ENCODE peak calls at places on chromosomes 6 and 20, in eight cellular contexts. G, V, Q, Z, T, W, D and R are unnamed samples.

GRCh38 chr20:3250091-3250504 is 11.1 kb upstream of the SLC4A11 start:
- DNase-seq in G (no peak), V (no peak), Q (no peak), Z (peak), T (peak), W (no peak), D (no peak), R (peak)

GRCh38 chr6:129353067-129353466 is 356.9 kb downstream of the ARHGAP18 start:
- DNase-seq in G (no peak), V (no peak), Q (no peak), Z (no peak), T (no peak), W (no peak), D (no peak), R (peak)

GRCh38 chr6:6730831-6731230 is 142.3 kb downstream of the LY86 start:
- DNase-seq in G (no peak), V (peak), Q (peak), Z (peak), T (peak), W (no peak), D (no peak), R (peak)

GRCh38 chr20:57570145-57570850 is 9.4 kb downstream of the PCK1 start:
- DNase-seq in G (no peak), V (no peak), Q (no peak), Z (no peak), T (no peak), W (no peak), D (no peak), R (no peak)

GRCh38 chr6:99712560-99712959 is 105.9 kb downstream of the PRDM13 start:
- DNase-seq in G (no peak), V (no peak), Q (no peak), Z (no peak), T (no peak), W (no peak), D (no peak), R (no peak)

GRCh38 chr6:135675862-135676261 is 175.6 kb upstream of the PDE7B start:
- DNase-seq in G (no peak), V (no peak), Q (peak), Z (peak), T (peak), W (peak), D (no peak), R (peak)

GRCh38 chr6:67121115-67121514 is 1414.1 kb upstream of the EYS start:
- DNase-seq in G (no peak), V (no peak), Q (no peak), Z (no peak), T (no peak), W (no peak), D (no peak), R (no peak)

GRCh38 chr6:21022343-21023107 is 488.3 kb downstream of the CDKAL1 start:
- DNase-seq in G (no peak), V (no peak), Q (no peak), Z (no peak), T (peak), W (no peak), D (no peak), R (peak)

GRCh38 chr20:4415281-4415680 is 306.4 kb upstream of the PRND start:
- DNase-seq in G (no peak), V (no peak), Q (no peak), Z (no peak), T (no peak), W (no peak), D (no peak), R (no peak)

GRCh38 chr20:24815931-24816330 is 133.1 kb upstream of the CST7 start:
- DNase-seq in G (no peak), V (no peak), Q (no peak), Z (no peak), T (no peak), W (no peak), D (no peak), R (no peak)

GRCh38 chr20:326645-327031 is 1.3 kb downstream of the SOX12 start:
- DNase-seq in G (no peak), V (peak), Q (no peak), Z (peak), T (peak), W (peak), D (no peak), R (peak)

GRCh38 chr6:40205004-40205403 is 270.7 kb upstream of the MOCS1 start:
- DNase-seq in G (no peak), V (no peak), Q (no peak), Z (no peak), T (no peak), W (no peak), D (no peak), R (no peak)

GRCh38 chr6:40789143-40789764 is 202.1 kb upstream of the LRFN2 start:
- DNase-seq in G (no peak), V (no peak), Q (no peak), Z (no peak), T (no peak), W (no peak), D (no peak), R (no peak)

GRCh38 chr20:7770578-7770977 is 169.7 kb downstream of the HAO1 start:
- DNase-seq in G (no peak), V (no peak), Q (no peak), Z (no peak), T (no peak), W (no peak), D (no peak), R (peak)

GRCh38 chr20:46346770-46347169 is 38.5 kb upstream of the CDH22 start:
- DNase-seq in G (no peak), V (no peak), Q (no peak), Z (no peak), T (no peak), W (no peak), D (no peak), R (no peak)

GRCh38 chr20:38066969-38067716 is 33.6 kb downstream of the RPRD1B start:
- DNase-seq in G (no peak), V (no peak), Q (no peak), Z (no peak), T (no peak), W (no peak), D (no peak), R (no peak)

GRCh38 chr6:85404497-85405174 is 45.2 kb upstream of the NT5E start:
- DNase-seq in G (no peak), V (peak), Q (peak), Z (peak), T (peak), W (no peak), D (no peak), R (peak)

GRCh38 chr20:19457551-19457950 is 245.1 kb downstream of the SLC24A3 start:
- DNase-seq in G (no peak), V (peak), Q (no peak), Z (no peak), T (no peak), W (no peak), D (no peak), R (no peak)

GRCh38 chr6:5582758-5583157 is 321.4 kb downstream of the FARS2 start:
- DNase-seq in G (no peak), V (peak), Q (no peak), Z (no peak), T (no peak), W (peak), D (no peak), R (peak)

GRCh38 chr6:13012977-13013680 is 296.6 kb downstream of the PHACTR1 start:
- DNase-seq in G (no peak), V (no peak), Q (no peak), Z (no peak), T (no peak), W (no peak), D (no peak), R (no peak)

GRCh38 chr6:32074996-32075532 is 34.1 kb downstream of the TNXB start:
- DNase-seq in G (no peak), V (peak), Q (no peak), Z (no peak), T (no peak), W (no peak), D (no peak), R (no peak)

GRCh38 chr20:37651932-37652331 is 41.9 kb upstream of the CTNNBL1 start:
- DNase-seq in G (peak), V (no peak), Q (no peak), Z (peak), T (peak), W (peak), D (no peak), R (peak)

GRCh38 chr6:15324427-15324985 is 78.6 kb downstream of the JARID2 start:
- DNase-seq in G (no peak), V (no peak), Q (no peak), Z (no peak), T (no peak), W (no peak), D (no peak), R (no peak)

GRCh38 chr20:44017905-44018683 is 103.4 kb downstream of the TOX2 start:
- DNase-seq in G (no peak), V (peak), Q (no peak), Z (peak), T (peak), W (no peak), D (no peak), R (no peak)

GRCh38 chr20:21920231-21920630 is 214.8 kb downstream of the PAX1 start:
- DNase-seq in G (no peak), V (no peak), Q (no peak), Z (no peak), T (no peak), W (no peak), D (no peak), R (no peak)

GRCh38 chr6:25746968-25747367 is 7.6 kb upstream of the SLC17A4 start:
- DNase-seq in G (no peak), V (no peak), Q (no peak), Z (no peak), T (no peak), W (no peak), D (no peak), R (no peak)